ENCODE peak calls at places on chromosomes 7 and 10, in five cellular contexts. V is dorsolateral prefrontal cortex, B is astrocyte, Y is NB4, I is right lobe of liver. R is an unnamed sample.

GRCh38 chr10:52877453-52877852 is 104.9 kb upstream of the MBL2 start:
- DNase-seq in V (no peak), B (peak), Y (no peak), I (no peak), R (no peak)

GRCh38 chr10:4532467-4532866 is 293.5 kb upstream of the AKR1E2 start:
- DNase-seq in V (no peak), B (peak), Y (no peak), I (no peak), R (peak)

GRCh38 chr7:83162402-83163256 is at the start of gene PCLO:
- DNase-seq in V (peak), B (peak), Y (no peak), I (peak), R (no peak)

GRCh38 chr7:505171-505570 is 14.5 kb downstream of the PDGFA start:
- DNase-seq in V (no peak), B (no peak), Y (no peak), I (peak), R (no peak)

GRCh38 chr7:139623518-139623917 is 100.0 kb downstream of the CLEC2L start:
- DNase-seq in V (no peak), B (no peak), Y (peak), I (no peak), R (no peak)

GRCh38 chr7:45342236-45342635 is 184.6 kb downstream of the RAMP3 start:
- DNase-seq in V (no peak), B (no peak), Y (no peak), I (no peak), R (no peak)

GRCh38 chr7:48924433-48924832 is at the start of gene CDC14C:
- DNase-seq in V (no peak), B (no peak), Y (no peak), I (no peak), R (no peak)

GRCh38 chr10:22554481-22555182 is 159.7 kb downstream of the PIP4K2A start:
- DNase-seq in V (peak), B (peak), Y (no peak), I (peak), R (no peak)

GRCh38 chr7:51020944-51021343 is 238.2 kb upstream of the GRB10 start:
- DNase-seq in V (no peak), B (no peak), Y (no peak), I (peak), R (no peak)

GRCh38 chr10:113293167-113293566 is 259.7 kb upstream of the HABP2 start:
- DNase-seq in V (no peak), B (no peak), Y (peak), I (no peak), R (no peak)

GRCh38 chr10:113298616-113299015 is 254.2 kb upstream of the HABP2 start:
- DNase-seq in V (no peak), B (no peak), Y (no peak), I (no peak), R (no peak)

GRCh38 chr10:113300628-113301027 is 252.2 kb upstream of the HABP2 start:
- DNase-seq in V (no peak), B (no peak), Y (no peak), I (no peak), R (no peak)

GRCh38 chr10:113294868-113295267 is 258.0 kb upstream of the HABP2 start:
- DNase-seq in V (no peak), B (no peak), Y (no peak), I (no peak), R (no peak)

DNA sequence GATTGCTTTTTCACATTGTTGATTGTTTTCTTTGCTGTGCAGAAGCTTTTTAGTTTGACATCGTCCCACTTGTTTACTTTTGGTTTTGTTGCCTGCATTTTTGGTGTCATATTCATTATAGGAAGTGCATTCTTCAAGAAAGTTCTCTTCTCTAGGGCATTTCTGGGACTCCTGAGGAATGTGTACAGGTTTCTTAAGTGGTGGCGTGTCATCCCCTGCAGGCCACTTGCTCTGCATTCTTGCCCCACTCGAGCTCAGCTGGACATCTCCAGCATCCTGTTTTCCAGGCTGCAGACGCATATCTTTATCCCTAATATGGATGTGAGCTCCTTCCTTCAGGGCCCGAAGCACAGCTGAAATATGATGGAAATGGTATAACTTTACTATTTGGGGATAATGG is 255.6 kb upstream of the HABP2 start:
- DNase-seq in V (no peak), B (peak), Y (no peak), I (no peak), R (peak)
- TF ChIP-seq CTCF in V (no peak), B (no peak), Y (no peak), I (no peak), R (peak)

DNA sequence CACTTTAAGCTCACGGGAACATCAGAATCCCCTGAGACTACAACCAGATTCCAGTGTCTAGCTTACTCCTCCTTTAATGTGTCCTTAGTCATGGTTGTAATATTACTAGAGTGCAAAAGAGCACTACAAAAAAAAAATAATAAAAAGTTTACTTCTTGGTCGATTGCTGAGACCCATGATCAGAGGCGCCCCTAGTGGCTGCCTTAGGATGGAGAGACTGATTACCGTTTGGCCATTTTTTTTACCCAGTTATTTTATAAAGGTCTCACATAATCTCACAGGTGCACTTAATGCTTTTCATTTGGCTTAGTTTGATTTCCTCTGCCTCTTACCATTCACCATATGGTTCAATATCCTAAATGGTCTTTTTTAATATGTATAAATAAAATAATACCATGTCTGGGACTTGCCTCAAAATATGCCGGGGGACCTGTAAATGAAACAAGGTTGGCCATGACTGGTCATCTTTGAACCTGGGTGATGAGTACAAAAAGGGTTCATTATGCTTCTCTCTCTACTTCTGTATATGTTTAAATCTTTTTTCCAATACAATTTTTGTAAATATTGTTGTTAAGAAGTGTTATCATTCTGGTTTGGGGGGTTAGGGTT is 331.5 kb upstream of the NFE2L3 start:
- DNase-seq in V (no peak), B (no peak), Y (peak), I (no peak), R (no peak)
- TF ChIP-seq CTCF in V (no peak), B (peak), Y (peak), I (peak), R (peak)

DNA sequence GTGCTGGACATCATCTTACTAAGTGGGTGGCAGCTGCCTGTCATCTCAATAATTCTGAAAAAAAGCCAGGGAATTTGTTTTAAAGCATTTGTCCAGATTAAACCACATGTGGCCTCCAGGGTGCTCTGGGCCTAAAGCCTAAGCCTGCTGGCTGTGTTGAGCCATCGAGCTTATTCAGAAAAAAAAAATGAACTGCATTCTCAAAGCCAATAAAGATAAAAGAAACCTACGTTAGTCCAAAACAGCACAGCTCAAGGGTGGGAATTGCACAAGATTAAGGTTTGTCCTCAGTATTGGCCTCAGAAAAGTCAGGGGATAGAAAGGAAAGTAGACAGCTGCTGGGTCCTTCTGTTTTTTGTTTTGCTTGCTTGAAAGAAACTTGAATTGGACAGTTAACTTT is 22.6 kb upstream of the PRTFDC1 start:
- DNase-seq in V (no peak), B (peak), Y (no peak), I (no peak), R (peak)
- TF ChIP-seq CTCF in V (no peak), B (no peak), Y (no peak), I (no peak), R (peak)

DNA sequence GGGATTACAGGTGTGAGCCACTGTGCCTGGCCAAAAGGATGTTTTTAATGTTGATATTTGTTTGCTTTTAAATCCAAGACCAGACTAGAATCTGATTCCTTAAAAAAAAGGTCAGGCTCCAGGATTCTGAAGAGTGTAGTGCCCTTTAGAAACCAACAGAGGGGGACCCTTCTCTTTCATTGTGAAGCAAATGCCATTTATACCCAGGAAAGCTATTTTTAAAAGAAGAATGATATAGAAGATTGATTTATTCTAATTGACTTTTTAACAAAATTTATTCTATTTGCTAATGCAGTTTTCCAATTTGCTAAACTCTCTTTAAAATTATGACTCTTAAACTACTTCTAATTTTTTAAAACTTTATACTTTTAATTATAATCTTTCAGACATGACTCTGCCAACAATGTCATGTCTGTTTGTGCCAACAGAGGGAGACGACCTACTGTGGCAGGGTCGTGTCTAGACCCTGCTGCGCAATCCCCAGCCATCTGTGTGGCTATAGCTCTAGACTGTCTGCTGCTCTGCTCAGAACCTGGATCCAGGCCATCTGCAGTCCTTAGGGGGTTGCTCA is 201.0 kb upstream of the IMMP2L start:
- DNase-seq in V (no peak), B (peak), Y (peak), I (no peak), R (peak)
- TF ChIP-seq CTCF in V (peak), B (peak), Y (peak), I (peak), R (peak)

GRCh38 chr7:2164156-2164555 is 68.6 kb downstream of the MAD1L1 start:
- DNase-seq in V (peak), B (no peak), Y (no peak), I (no peak), R (no peak)
- TF ChIP-seq CTCF in V (no peak), B (no peak), Y (no peak), I (no peak), R (no peak)